ENCODE peak calls at places on chromosome 7, in four cellular contexts. One of them, this sample, is unnamed.

GRCh38 chr7:111090834-111091233 is at the start of gene LRRN3:
- DNase-seq in osteocyte: no peak
- DNase-seq in neuronal stem cell: no peak
- DNase-seq in T-helper 2 cell: no peak
- DNase-seq in this sample: peak; percentile 71

GRCh38 chr7:750111-750905 is 23.2 kb upstream of the PRKAR1B start:
- DNase-seq in osteocyte: no peak
- DNase-seq in neuronal stem cell: no peak
- DNase-seq in T-helper 2 cell: no peak
- DNase-seq in this sample: no peak

GRCh38 chr7:156180451-156181229 is 368.4 kb upstream of the SHH start:
- DNase-seq in osteocyte: peak; percentile 59
- DNase-seq in neuronal stem cell: no peak
- DNase-seq in T-helper 2 cell: no peak
- DNase-seq in this sample: no peak

GRCh38 chr7:142925413-142925812 is 8.1 kb downstream of the TRPV5 start:
- DNase-seq in osteocyte: no peak
- DNase-seq in neuronal stem cell: no peak
- DNase-seq in T-helper 2 cell: no peak
- DNase-seq in this sample: no peak

GRCh38 chr7:18873674-18874341 is 243.6 kb downstream of the TWIST1 start:
- DNase-seq in osteocyte: no peak
- DNase-seq in neuronal stem cell: peak; percentile 6
- DNase-seq in T-helper 2 cell: no peak
- DNase-seq in this sample: peak; percentile 59

GRCh38 chr7:41814888-41815287 is 112.0 kb upstream of the INHBA start:
- DNase-seq in osteocyte: no peak
- DNase-seq in neuronal stem cell: no peak
- DNase-seq in T-helper 2 cell: no peak
- DNase-seq in this sample: no peak

GRCh38 chr7:28530175-28531142 is 118.1 kb downstream of the CREB5 start:
- DNase-seq in osteocyte: no peak
- DNase-seq in neuronal stem cell: no peak
- DNase-seq in T-helper 2 cell: no peak
- DNase-seq in this sample: no peak

GRCh38 chr7:114086491-114086905 is 167.7 kb upstream of the PPP1R3A start:
- DNase-seq in osteocyte: no peak
- DNase-seq in neuronal stem cell: no peak
- DNase-seq in T-helper 2 cell: no peak
- DNase-seq in this sample: peak; percentile 26

GRCh38 chr7:711093-711966 is 15.2 kb upstream of the DNAAF5 start:
- DNase-seq in osteocyte: no peak
- DNase-seq in neuronal stem cell: no peak
- DNase-seq in T-helper 2 cell: no peak
- DNase-seq in this sample: no peak

GRCh38 chr7:46440186-46440585 is 519.1 kb upstream of the IGFBP3 start:
- DNase-seq in osteocyte: no peak
- DNase-seq in neuronal stem cell: no peak
- DNase-seq in T-helper 2 cell: no peak
- DNase-seq in this sample: no peak

This sample was measured in ELR.